ENCODE peak calls at places on chromosomes 12 and 14, in ten cellular contexts. N is neural progenitor cell, P is glutamatergic neuron, Z is cardiac muscle cell, Q is AG10803, C is fibroblast of pulmonary artery, L is cardiac fibroblast, F is lower leg skin, I is choroid plexus epithelial cell, S is heart left ventricle. U is an unnamed sample.
A peak's percentile ranks its signal among the peaks of the same experiment; 100 is the strongest.

GRCh38 chr12:131188131-131189050 is 234.7 kb downstream of the ADGRD1 start:
- DNase-seq in N (no peak), P (no peak), Z (no peak), Q (no peak), C (no peak), L (no peak), F (no peak), I (no peak), S (no peak), U (no peak)

GRCh38 chr12:71158361-71158882 is 623 bp upstream of the TSPAN8 start:
- DNase-seq in N (no peak), P (no peak), Z (no peak), Q (no peak), C (peak; percentile 42), L (peak; percentile 9), F (no peak), I (no peak), S (no peak), U (no peak)

GRCh38 chr14:90383731-90384542 is 12.9 kb upstream of the CALM1 start:
- DNase-seq in N (peak; percentile 82), P (peak; percentile 63), Z (peak; percentile 79), Q (peak; percentile 53), C (peak; percentile 54), L (peak; percentile 49), F (peak; percentile 67), I (peak; percentile 71), S (peak; percentile 66), U (peak; percentile 66)

GRCh38 chr12:65536876-65537661 is 258.6 kb downstream of the MSRB3 start:
- DNase-seq in N (no peak), P (no peak), Z (peak; percentile 18), Q (peak; percentile 100), C (peak; percentile 100), L (peak; percentile 100), F (no peak), I (peak; percentile 100), S (peak; percentile 25), U (no peak)

GRCh38 chr12:69405466-69405865 is 45.9 kb downstream of the YEATS4 start:
- DNase-seq in N (no peak), P (no peak), Z (no peak), Q (peak; percentile 92), C (peak; percentile 97), L (peak; percentile 98), F (no peak), I (peak; percentile 97), S (no peak), U (no peak)

GRCh38 chr12:131785763-131786330 is 42.3 kb upstream of the MMP17 start:
- DNase-seq in N (no peak), P (no peak), Z (no peak), Q (no peak), C (no peak), L (no peak), F (no peak), I (no peak), S (no peak), U (no peak)

GRCh38 chr12:69027411-69027811 is 94.4 kb upstream of the CPM start:
- DNase-seq in N (no peak), P (no peak), Z (no peak), Q (peak; percentile 33), C (peak; percentile 59), L (peak; percentile 58), F (no peak), I (peak; percentile 23), S (no peak), U (no peak)

GRCh38 chr12:131555197-131555820 is 155.6 kb upstream of the SFSWAP start:
- DNase-seq in N (no peak), P (no peak), Z (no peak), Q (no peak), C (no peak), L (no peak), F (no peak), I (no peak), S (no peak), U (no peak)

GRCh38 chr12:102314821-102315220 is 117.2 kb upstream of the PMCH start:
- DNase-seq in N (no peak), P (no peak), Z (no peak), Q (no peak), C (peak; percentile 7), L (no peak), F (no peak), I (peak; percentile 7), S (no peak), U (no peak)

GRCh38 chr14:50944647-50945413 is 547 bp upstream of the PYGL start:
- DNase-seq in N (no peak), P (no peak), Z (no peak), Q (peak; percentile 51), C (peak; percentile 55), L (peak; percentile 55), F (peak; percentile 57), I (peak; percentile 48), S (peak; percentile 24), U (no peak)

GRCh38 chr12:67593041-67593870 is 55.3 kb upstream of the DYRK2 start:
- DNase-seq in N (no peak), P (no peak), Z (no peak), Q (peak; percentile 37), C (no peak), L (peak; percentile 27), F (no peak), I (peak; percentile 18), S (no peak), U (no peak)

GRCh38 chr14:53214384-53214783 is 61.3 kb upstream of the DDHD1 start:
- DNase-seq in N (peak; percentile 39), P (no peak), Z (no peak), Q (no peak), C (no peak), L (no peak), F (no peak), I (peak; percentile 13), S (no peak), U (peak; percentile 31)

GRCh38 chr14:53218161-53218560 is 65.0 kb upstream of the DDHD1 start:
- DNase-seq in N (no peak), P (no peak), Z (no peak), Q (no peak), C (no peak), L (no peak), F (no peak), I (no peak), S (no peak), U (no peak)

GRCh38 chr14:53215101-53215500 is 62.0 kb upstream of the DDHD1 start:
- DNase-seq in N (no peak), P (no peak), Z (no peak), Q (no peak), C (no peak), L (no peak), F (no peak), I (no peak), S (no peak), U (no peak)

GRCh38 chr14:53217283-53217994 is 64.3 kb upstream of the DDHD1 start:
- DNase-seq in N (peak; percentile 91), P (peak; percentile 84), Z (peak; percentile 85), Q (peak; percentile 39), C (peak; percentile 56), L (peak; percentile 58), F (peak; percentile 48), I (peak; percentile 58), S (peak; percentile 65), U (peak; percentile 86)
- TF ChIP-seq CTCF in N (peak; percentile 54), P (peak; percentile 71), Z (peak; percentile 46), Q (no peak), C (peak; percentile 20), L (peak; percentile 31), F (no peak), I (peak; percentile 26), S (peak; percentile 60), U (peak; percentile 59)

GRCh38 chr14:78291958-78292357 is 121.8 kb downstream of the NRXN3 start:
- DNase-seq in N (no peak), P (no peak), Z (no peak), Q (no peak), C (no peak), L (no peak), F (no peak), I (no peak), S (no peak), U (no peak)

GRCh38 chr14:78286210-78286609 is 116.0 kb downstream of the NRXN3 start:
- DNase-seq in N (no peak), P (no peak), Z (no peak), Q (no peak), C (no peak), L (no peak), F (no peak), I (no peak), S (no peak), U (no peak)
- TF ChIP-seq CTCF in N (peak; percentile 18), P (no peak), Z (no peak), Q (no peak), C (no peak), L (no peak), F (no peak), I (no peak), S (no peak), U (no peak)

DNA sequence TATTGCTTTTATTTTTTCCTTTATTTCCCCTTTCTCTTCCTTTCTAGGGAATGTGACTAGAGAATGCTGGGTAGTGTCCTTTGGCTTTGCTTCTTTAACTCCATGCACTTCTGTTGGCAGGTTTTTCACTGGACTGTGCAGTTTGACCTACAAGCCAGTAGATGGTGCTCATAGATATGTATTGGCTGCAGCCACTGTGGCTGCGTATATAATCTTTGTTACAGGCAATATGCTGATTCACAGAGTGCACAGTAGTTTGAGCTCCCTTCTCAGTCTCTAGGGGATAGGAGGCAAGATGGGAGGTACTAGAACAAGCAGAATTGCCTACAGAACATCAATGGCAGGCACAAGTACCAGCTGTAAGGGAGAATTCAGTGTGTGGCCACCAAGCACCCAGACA is 503.5 kb downstream of the LRFN5 start:
- DNase-seq in N (peak; percentile 55), P (no peak), Z (peak; percentile 43), Q (peak; percentile 65), C (peak; percentile 70), L (peak; percentile 76), F (no peak), I (peak; percentile 62), S (no peak), U (no peak)
- TF ChIP-seq CTCF in N (peak; percentile 64), P (peak; percentile 52), Z (peak; percentile 70), Q (peak; percentile 90), C (peak; percentile 78), L (peak; percentile 70), F (no peak), I (peak; percentile 69), S (no peak), U (peak; percentile 27)

DNA sequence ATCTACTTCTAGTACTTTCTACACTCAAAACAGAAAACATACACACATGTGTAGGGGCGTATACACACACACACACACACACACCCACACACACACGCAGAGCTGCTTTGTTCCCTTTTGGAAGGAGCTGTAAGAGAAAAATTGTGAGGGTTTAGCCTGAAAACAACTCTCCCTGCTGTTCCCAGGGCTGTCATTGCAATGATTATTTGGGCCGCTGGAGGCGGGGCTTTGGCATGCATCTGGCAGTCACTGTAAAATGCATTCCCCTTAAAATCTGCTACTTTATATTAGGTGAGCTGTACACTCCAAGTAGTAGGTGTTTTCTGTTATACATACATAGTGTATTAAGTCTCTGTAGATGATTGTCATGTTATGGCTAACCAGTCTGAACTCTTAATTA is 29.1 kb upstream of the SLC38A2 start:
- DNase-seq in N (no peak), P (no peak), Z (peak; percentile 17), Q (peak; percentile 79), C (peak; percentile 72), L (peak; percentile 52), F (no peak), I (peak; percentile 66), S (peak; percentile 33), U (no peak)
- TF ChIP-seq CTCF in N (no peak), P (no peak), Z (peak; percentile 36), Q (peak; percentile 53), C (peak; percentile 52), L (peak; percentile 50), F (no peak), I (peak; percentile 59), S (peak; percentile 42), U (no peak)

GRCh38 chr12:95858451-95859343 is at the start of gene SNRPF:
- DNase-seq in N (peak; percentile 98), P (peak; percentile 93), Z (peak; percentile 96), Q (peak; percentile 96), C (peak; percentile 98), L (peak; percentile 98), F (peak; percentile 96), I (peak; percentile 99), S (peak; percentile 93), U (peak; percentile 91)
- TF ChIP-seq CTCF in N (peak; percentile 13), P (no peak), Z (no peak), Q (peak; percentile 19), C (peak; percentile 12), L (peak; percentile 17), F (no peak), I (peak; percentile 35), S (peak; percentile 22), U (no peak)